ENCODE peak calls at places on chromosomes 2 and 18, in eight cellular contexts. One of them, this sample, is unnamed.
A peak's percentile ranks its signal among the peaks of the same experiment; 100 is the strongest.

GRCh38 chr2:214489702-214490101 is 78.8 kb downstream of the VWC2L start:
- DNase-seq in BJ: no peak
- DNase-seq in fibroblast of mammary gland: no peak
- DNase-seq in iris pigment epithelial cell: no peak
- DNase-seq in dorsolateral prefrontal cortex: no peak
- DNase-seq in activated CD8-positive, alpha-beta memory T cell treated with anti-CD3 and anti-CD28 coated beads, Interleukin-2, amount 50 U/mL, for 4 hours: no peak
- DNase-seq in RCC 7860: no peak
- DNase-seq in NCI-H345: no peak
- DNase-seq in this sample: no peak

GRCh38 chr2:8121826-8122505 is 559.9 kb upstream of the ID2 start:
- DNase-seq in BJ: peak; percentile 29
- DNase-seq in fibroblast of mammary gland: peak; percentile 37
- DNase-seq in iris pigment epithelial cell: peak; percentile 11
- DNase-seq in dorsolateral prefrontal cortex: no peak
- DNase-seq in activated CD8-positive, alpha-beta memory T cell treated with anti-CD3 and anti-CD28 coated beads, Interleukin-2, amount 50 U/mL, for 4 hours: no peak
- DNase-seq in RCC 7860: no peak
- DNase-seq in NCI-H345: no peak
- DNase-seq in this sample: peak; percentile 26

GRCh38 chr2:45643095-45643494 is 8.4 kb upstream of the PRKCE start:
- DNase-seq in BJ: no peak
- DNase-seq in fibroblast of mammary gland: no peak
- DNase-seq in iris pigment epithelial cell: no peak
- DNase-seq in dorsolateral prefrontal cortex: no peak
- DNase-seq in activated CD8-positive, alpha-beta memory T cell treated with anti-CD3 and anti-CD28 coated beads, Interleukin-2, amount 50 U/mL, for 4 hours: no peak
- DNase-seq in RCC 7860: no peak
- DNase-seq in NCI-H345: no peak
- DNase-seq in this sample: no peak

GRCh38 chr2:48398285-48399135 is 131.4 kb upstream of the STON1 start:
- DNase-seq in BJ: no peak
- DNase-seq in fibroblast of mammary gland: no peak
- DNase-seq in iris pigment epithelial cell: peak; percentile 20
- DNase-seq in dorsolateral prefrontal cortex: no peak
- DNase-seq in activated CD8-positive, alpha-beta memory T cell treated with anti-CD3 and anti-CD28 coated beads, Interleukin-2, amount 50 U/mL, for 4 hours: no peak
- DNase-seq in RCC 7860: no peak
- DNase-seq in NCI-H345: peak; percentile 83
- DNase-seq in this sample: no peak

GRCh38 chr2:11797846-11798245 is 51.4 kb downstream of the LPIN1 start:
- DNase-seq in BJ: no peak
- DNase-seq in fibroblast of mammary gland: no peak
- DNase-seq in iris pigment epithelial cell: no peak
- DNase-seq in dorsolateral prefrontal cortex: no peak
- DNase-seq in activated CD8-positive, alpha-beta memory T cell treated with anti-CD3 and anti-CD28 coated beads, Interleukin-2, amount 50 U/mL, for 4 hours: no peak
- DNase-seq in RCC 7860: no peak
- DNase-seq in NCI-H345: no peak
- DNase-seq in this sample: no peak

GRCh38 chr2:164694275-164694695 is 73.0 kb upstream of the GRB14 start:
- DNase-seq in BJ: no peak
- DNase-seq in fibroblast of mammary gland: no peak
- DNase-seq in iris pigment epithelial cell: no peak
- DNase-seq in dorsolateral prefrontal cortex: no peak
- DNase-seq in activated CD8-positive, alpha-beta memory T cell treated with anti-CD3 and anti-CD28 coated beads, Interleukin-2, amount 50 U/mL, for 4 hours: no peak
- DNase-seq in RCC 7860: no peak
- DNase-seq in NCI-H345: no peak
- DNase-seq in this sample: no peak

GRCh38 chr2:236498369-236498768 is 71.3 kb upstream of the ACKR3 start:
- DNase-seq in BJ: peak; percentile 35
- DNase-seq in fibroblast of mammary gland: peak; percentile 21
- DNase-seq in iris pigment epithelial cell: peak; percentile 51
- DNase-seq in dorsolateral prefrontal cortex: no peak
- DNase-seq in activated CD8-positive, alpha-beta memory T cell treated with anti-CD3 and anti-CD28 coated beads, Interleukin-2, amount 50 U/mL, for 4 hours: no peak
- DNase-seq in RCC 7860: peak; percentile 14
- DNase-seq in NCI-H345: no peak
- DNase-seq in this sample: peak; percentile 72

GRCh38 chr2:175167076-175167791 is 769 bp downstream of the ATF2 start:
- DNase-seq in BJ: no peak
- DNase-seq in fibroblast of mammary gland: peak; percentile 48
- DNase-seq in iris pigment epithelial cell: peak; percentile 43
- DNase-seq in dorsolateral prefrontal cortex: no peak
- DNase-seq in activated CD8-positive, alpha-beta memory T cell treated with anti-CD3 and anti-CD28 coated beads, Interleukin-2, amount 50 U/mL, for 4 hours: peak; percentile 16
- DNase-seq in RCC 7860: no peak
- DNase-seq in NCI-H345: peak; percentile 56
- DNase-seq in this sample: peak; percentile 42

GRCh38 chr2:51000849-51001617 is 30.9 kb downstream of the NRXN1 start:
- DNase-seq in BJ: no peak
- DNase-seq in fibroblast of mammary gland: no peak
- DNase-seq in iris pigment epithelial cell: no peak
- DNase-seq in dorsolateral prefrontal cortex: no peak
- DNase-seq in activated CD8-positive, alpha-beta memory T cell treated with anti-CD3 and anti-CD28 coated beads, Interleukin-2, amount 50 U/mL, for 4 hours: no peak
- DNase-seq in RCC 7860: no peak
- DNase-seq in NCI-H345: no peak
- DNase-seq in this sample: no peak

GRCh38 chr2:10913501-10914271 is 2.0 kb downstream of the KCNF1 start:
- DNase-seq in BJ: no peak
- DNase-seq in fibroblast of mammary gland: no peak
- DNase-seq in iris pigment epithelial cell: no peak
- DNase-seq in dorsolateral prefrontal cortex: no peak
- DNase-seq in activated CD8-positive, alpha-beta memory T cell treated with anti-CD3 and anti-CD28 coated beads, Interleukin-2, amount 50 U/mL, for 4 hours: no peak
- DNase-seq in RCC 7860: no peak
- DNase-seq in NCI-H345: no peak
- DNase-seq in this sample: no peak

GRCh38 chr2:136024185-136024584 is 38.8 kb upstream of the DARS1 start:
- DNase-seq in BJ: no peak
- DNase-seq in fibroblast of mammary gland: no peak
- DNase-seq in iris pigment epithelial cell: no peak
- DNase-seq in dorsolateral prefrontal cortex: no peak
- DNase-seq in activated CD8-positive, alpha-beta memory T cell treated with anti-CD3 and anti-CD28 coated beads, Interleukin-2, amount 50 U/mL, for 4 hours: no peak
- DNase-seq in RCC 7860: no peak
- DNase-seq in NCI-H345: no peak
- DNase-seq in this sample: no peak

GRCh38 chr2:198137733-198138132 is 333.3 kb downstream of the PLCL1 start:
- DNase-seq in BJ: no peak
- DNase-seq in fibroblast of mammary gland: no peak
- DNase-seq in iris pigment epithelial cell: no peak
- DNase-seq in dorsolateral prefrontal cortex: no peak
- DNase-seq in activated CD8-positive, alpha-beta memory T cell treated with anti-CD3 and anti-CD28 coated beads, Interleukin-2, amount 50 U/mL, for 4 hours: no peak
- DNase-seq in RCC 7860: no peak
- DNase-seq in NCI-H345: no peak
- DNase-seq in this sample: no peak

GRCh38 chr18:26547302-26548143 is 830 bp downstream of the KCTD1 start:
- DNase-seq in BJ: no peak
- DNase-seq in fibroblast of mammary gland: peak; percentile 75
- DNase-seq in iris pigment epithelial cell: peak; percentile 91
- DNase-seq in dorsolateral prefrontal cortex: peak; percentile 69
- DNase-seq in activated CD8-positive, alpha-beta memory T cell treated with anti-CD3 and anti-CD28 coated beads, Interleukin-2, amount 50 U/mL, for 4 hours: peak; percentile 54
- DNase-seq in RCC 7860: no peak
- DNase-seq in NCI-H345: no peak
- DNase-seq in this sample: no peak

GRCh38 chr2:75241696-75242095 is 42.4 kb upstream of the TACR1 start:
- DNase-seq in BJ: no peak
- DNase-seq in fibroblast of mammary gland: peak; percentile 43
- DNase-seq in iris pigment epithelial cell: peak; percentile 54
- DNase-seq in dorsolateral prefrontal cortex: no peak
- DNase-seq in activated CD8-positive, alpha-beta memory T cell treated with anti-CD3 and anti-CD28 coated beads, Interleukin-2, amount 50 U/mL, for 4 hours: no peak
- DNase-seq in RCC 7860: no peak
- DNase-seq in NCI-H345: no peak
- DNase-seq in this sample: peak; percentile 15

GRCh38 chr2:240362826-240363717 is 72.4 kb upstream of the GPC1 start:
- DNase-seq in BJ: no peak
- DNase-seq in fibroblast of mammary gland: no peak
- DNase-seq in iris pigment epithelial cell: no peak
- DNase-seq in dorsolateral prefrontal cortex: no peak
- DNase-seq in activated CD8-positive, alpha-beta memory T cell treated with anti-CD3 and anti-CD28 coated beads, Interleukin-2, amount 50 U/mL, for 4 hours: no peak
- DNase-seq in RCC 7860: no peak
- DNase-seq in NCI-H345: no peak
- DNase-seq in this sample: no peak

GRCh38 chr18:39053569-39053968 is 1488.0 kb upstream of the CELF4 start:
- DNase-seq in BJ: no peak
- DNase-seq in fibroblast of mammary gland: no peak
- DNase-seq in iris pigment epithelial cell: no peak
- DNase-seq in dorsolateral prefrontal cortex: no peak
- DNase-seq in activated CD8-positive, alpha-beta memory T cell treated with anti-CD3 and anti-CD28 coated beads, Interleukin-2, amount 50 U/mL, for 4 hours: no peak
- DNase-seq in RCC 7860: no peak
- DNase-seq in NCI-H345: peak; percentile 14
- DNase-seq in this sample: no peak

GRCh38 chr2:57084697-57085281 is 901.0 kb downstream of the CCDC85A start:
- DNase-seq in BJ: no peak
- DNase-seq in fibroblast of mammary gland: no peak
- DNase-seq in iris pigment epithelial cell: no peak
- DNase-seq in dorsolateral prefrontal cortex: no peak
- DNase-seq in activated CD8-positive, alpha-beta memory T cell treated with anti-CD3 and anti-CD28 coated beads, Interleukin-2, amount 50 U/mL, for 4 hours: no peak
- DNase-seq in RCC 7860: no peak
- DNase-seq in NCI-H345: no peak
- DNase-seq in this sample: no peak

GRCh38 chr2:219344756-219345458 is 12.4 kb upstream of the RESP18 start:
- DNase-seq in BJ: no peak
- DNase-seq in fibroblast of mammary gland: no peak
- DNase-seq in iris pigment epithelial cell: peak; percentile 43
- DNase-seq in dorsolateral prefrontal cortex: no peak
- DNase-seq in activated CD8-positive, alpha-beta memory T cell treated with anti-CD3 and anti-CD28 coated beads, Interleukin-2, amount 50 U/mL, for 4 hours: no peak
- DNase-seq in RCC 7860: no peak
- DNase-seq in NCI-H345: peak; percentile 78
- DNase-seq in this sample: no peak

GRCh38 chr2:158796606-158797005 is 1.5 kb downstream of the DAPL1 start:
- DNase-seq in BJ: no peak
- DNase-seq in fibroblast of mammary gland: no peak
- DNase-seq in iris pigment epithelial cell: no peak
- DNase-seq in dorsolateral prefrontal cortex: no peak
- DNase-seq in activated CD8-positive, alpha-beta memory T cell treated with anti-CD3 and anti-CD28 coated beads, Interleukin-2, amount 50 U/mL, for 4 hours: no peak
- DNase-seq in RCC 7860: no peak
- DNase-seq in NCI-H345: no peak
- DNase-seq in this sample: no peak

GRCh38 chr2:170715062-170715931 is at the start of gene SP5:
- DNase-seq in BJ: no peak
- DNase-seq in fibroblast of mammary gland: peak; percentile 33
- DNase-seq in iris pigment epithelial cell: peak; percentile 65
- DNase-seq in dorsolateral prefrontal cortex: no peak
- DNase-seq in activated CD8-positive, alpha-beta memory T cell treated with anti-CD3 and anti-CD28 coated beads, Interleukin-2, amount 50 U/mL, for 4 hours: peak; percentile 18
- DNase-seq in RCC 7860: peak; percentile 50
- DNase-seq in NCI-H345: peak; percentile 58
- DNase-seq in this sample: peak; percentile 89

GRCh38 chr2:171553858-171554257 is 31.6 kb downstream of the CYBRD1 start:
- DNase-seq in BJ: no peak
- DNase-seq in fibroblast of mammary gland: peak; percentile 35
- DNase-seq in iris pigment epithelial cell: no peak
- DNase-seq in dorsolateral prefrontal cortex: no peak
- DNase-seq in activated CD8-positive, alpha-beta memory T cell treated with anti-CD3 and anti-CD28 coated beads, Interleukin-2, amount 50 U/mL, for 4 hours: no peak
- DNase-seq in RCC 7860: peak; percentile 17
- DNase-seq in NCI-H345: no peak
- DNase-seq in this sample: no peak

GRCh38 chr2:96117701-96118588 is 1.6 kb upstream of the ADRA2B start:
- DNase-seq in BJ: no peak
- DNase-seq in fibroblast of mammary gland: no peak
- DNase-seq in iris pigment epithelial cell: no peak
- DNase-seq in dorsolateral prefrontal cortex: no peak
- DNase-seq in activated CD8-positive, alpha-beta memory T cell treated with anti-CD3 and anti-CD28 coated beads, Interleukin-2, amount 50 U/mL, for 4 hours: peak; percentile 18
- DNase-seq in RCC 7860: no peak
- DNase-seq in NCI-H345: no peak
- DNase-seq in this sample: no peak

GRCh38 chr2:15840173-15840572 is 100.2 kb upstream of the MYCN start:
- DNase-seq in BJ: no peak
- DNase-seq in fibroblast of mammary gland: no peak
- DNase-seq in iris pigment epithelial cell: peak; percentile 7
- DNase-seq in dorsolateral prefrontal cortex: no peak
- DNase-seq in activated CD8-positive, alpha-beta memory T cell treated with anti-CD3 and anti-CD28 coated beads, Interleukin-2, amount 50 U/mL, for 4 hours: no peak
- DNase-seq in RCC 7860: no peak
- DNase-seq in NCI-H345: no peak
- DNase-seq in this sample: peak; percentile 54

GRCh38 chr18:42675810-42676209 is 439.7 kb downstream of the RIT2 start:
- DNase-seq in BJ: no peak
- DNase-seq in fibroblast of mammary gland: no peak
- DNase-seq in iris pigment epithelial cell: no peak
- DNase-seq in dorsolateral prefrontal cortex: no peak
- DNase-seq in activated CD8-positive, alpha-beta memory T cell treated with anti-CD3 and anti-CD28 coated beads, Interleukin-2, amount 50 U/mL, for 4 hours: no peak
- DNase-seq in RCC 7860: no peak
- DNase-seq in NCI-H345: peak; percentile 88
- DNase-seq in this sample: no peak

GRCh38 chr18:33987206-33987605 is 237.5 kb downstream of the NOL4 start:
- DNase-seq in BJ: no peak
- DNase-seq in fibroblast of mammary gland: no peak
- DNase-seq in iris pigment epithelial cell: no peak
- DNase-seq in dorsolateral prefrontal cortex: no peak
- DNase-seq in activated CD8-positive, alpha-beta memory T cell treated with anti-CD3 and anti-CD28 coated beads, Interleukin-2, amount 50 U/mL, for 4 hours: no peak
- DNase-seq in RCC 7860: no peak
- DNase-seq in NCI-H345: no peak
- DNase-seq in this sample: no peak

GRCh38 chr2:101502095-101502494 is 27.2 kb upstream of the RFX8 start:
- DNase-seq in BJ: no peak
- DNase-seq in fibroblast of mammary gland: no peak
- DNase-seq in iris pigment epithelial cell: no peak
- DNase-seq in dorsolateral prefrontal cortex: no peak
- DNase-seq in activated CD8-positive, alpha-beta memory T cell treated with anti-CD3 and anti-CD28 coated beads, Interleukin-2, amount 50 U/mL, for 4 hours: no peak
- DNase-seq in RCC 7860: no peak
- DNase-seq in NCI-H345: no peak
- DNase-seq in this sample: no peak

GRCh38 chr2:53505814-53506213 is 261.8 kb upstream of the CHAC2 start:
- DNase-seq in BJ: no peak
- DNase-seq in fibroblast of mammary gland: no peak
- DNase-seq in iris pigment epithelial cell: no peak
- DNase-seq in dorsolateral prefrontal cortex: no peak
- DNase-seq in activated CD8-positive, alpha-beta memory T cell treated with anti-CD3 and anti-CD28 coated beads, Interleukin-2, amount 50 U/mL, for 4 hours: no peak
- DNase-seq in RCC 7860: no peak
- DNase-seq in NCI-H345: no peak
- DNase-seq in this sample: peak; percentile 29

GRCh38 chr18:58045265-58046086 is 1.4 kb downstream of the NEDD4L start:
- DNase-seq in BJ: no peak
- DNase-seq in fibroblast of mammary gland: no peak
- DNase-seq in iris pigment epithelial cell: peak; percentile 39
- DNase-seq in dorsolateral prefrontal cortex: no peak
- DNase-seq in activated CD8-positive, alpha-beta memory T cell treated with anti-CD3 and anti-CD28 coated beads, Interleukin-2, amount 50 U/mL, for 4 hours: peak; percentile 50
- DNase-seq in RCC 7860: peak; percentile 9
- DNase-seq in NCI-H345: peak; percentile 78
- DNase-seq in this sample: peak; percentile 69

GRCh38 chr2:205679410-205680009 is 2.8 kb upstream of the NRP2 start:
- DNase-seq in BJ: no peak
- DNase-seq in fibroblast of mammary gland: no peak
- DNase-seq in iris pigment epithelial cell: no peak
- DNase-seq in dorsolateral prefrontal cortex: no peak
- DNase-seq in activated CD8-positive, alpha-beta memory T cell treated with anti-CD3 and anti-CD28 coated beads, Interleukin-2, amount 50 U/mL, for 4 hours: no peak
- DNase-seq in RCC 7860: peak; percentile 52
- DNase-seq in NCI-H345: no peak
- DNase-seq in this sample: peak; percentile 22

GRCh38 chr2:55590810-55591440 is 26.5 kb downstream of the PPP4R3B start:
- DNase-seq in BJ: peak; percentile 37
- DNase-seq in fibroblast of mammary gland: peak; percentile 90
- DNase-seq in iris pigment epithelial cell: peak; percentile 17
- DNase-seq in dorsolateral prefrontal cortex: no peak
- DNase-seq in activated CD8-positive, alpha-beta memory T cell treated with anti-CD3 and anti-CD28 coated beads, Interleukin-2, amount 50 U/mL, for 4 hours: no peak
- DNase-seq in RCC 7860: peak; percentile 70
- DNase-seq in NCI-H345: no peak
- DNase-seq in this sample: peak; percentile 24

GRCh38 chr2:219461061-219461514 is 26.4 kb downstream of the SPEG start:
- DNase-seq in BJ: no peak
- DNase-seq in fibroblast of mammary gland: no peak
- DNase-seq in iris pigment epithelial cell: no peak
- DNase-seq in dorsolateral prefrontal cortex: no peak
- DNase-seq in activated CD8-positive, alpha-beta memory T cell treated with anti-CD3 and anti-CD28 coated beads, Interleukin-2, amount 50 U/mL, for 4 hours: no peak
- DNase-seq in RCC 7860: no peak
- DNase-seq in NCI-H345: no peak
- DNase-seq in this sample: peak; percentile 92

GRCh38 chr2:41836944-41837343 is 210.9 kb upstream of the PKDCC start:
- DNase-seq in BJ: no peak
- DNase-seq in fibroblast of mammary gland: peak; percentile 61
- DNase-seq in iris pigment epithelial cell: peak; percentile 43
- DNase-seq in dorsolateral prefrontal cortex: no peak
- DNase-seq in activated CD8-positive, alpha-beta memory T cell treated with anti-CD3 and anti-CD28 coated beads, Interleukin-2, amount 50 U/mL, for 4 hours: no peak
- DNase-seq in RCC 7860: no peak
- DNase-seq in NCI-H345: no peak
- DNase-seq in this sample: peak; percentile 38

This sample was measured in NCI-H226.